ENCODE peak calls at places on chromosomes 11 and 22, in nine cellular contexts. P is PC-9, I is HAP-1, H is PC-3, C is hepatocyte, T is IMR-90, L is cardiac muscle cell, F is left ventricle myocardium inferior, V is ovary. E is an unnamed sample. For H3K4me1, the result is how much of the 10 kb centered on the place peaks cover.

GRCh38 chr11:86589204-86589603 is 83.2 kb downstream of the ME3 start:
- DNase-seq in P (no peak), I (no peak), H (no peak), C (no peak), T (no peak), L (no peak), F (no peak), V (no peak), E (no peak)

GRCh38 chr22:36328635-36329216 is 59.0 kb downstream of the MYH9 start:
- DNase-seq in P (peak), I (no peak), H (peak), C (peak), T (peak), L (peak), F (peak), V (peak), E (peak)

GRCh38 chr11:73342633-73343032 is 33.6 kb upstream of the RELT start:
- DNase-seq in P (no peak), I (no peak), H (peak), C (peak), T (no peak), L (peak), F (no peak), V (no peak), E (no peak)

GRCh38 chr11:35594680-35595079 is 23.6 kb upstream of the FJX1 start:
- DNase-seq in P (no peak), I (no peak), H (no peak), C (no peak), T (no peak), L (peak), F (no peak), V (no peak), E (no peak)

GRCh38 chr11:34654491-34655334 is 33.8 kb downstream of the EHF start:
- DNase-seq in P (peak), I (peak), H (peak), C (peak), T (peak), L (no peak), F (peak), V (no peak), E (peak)

GRCh38 chr22:50308986-50309600 is 1.6 kb upstream of the PLXNB2 start:
- DNase-seq in P (no peak), I (no peak), H (no peak), C (no peak), T (no peak), L (no peak), F (no peak), V (peak), E (no peak)

GRCh38 chr11:18802381-18803257 is 11.0 kb upstream of the PTPN5 start:
- DNase-seq in P (peak), I (peak), H (peak), C (peak), T (peak), L (peak), F (no peak), V (no peak), E (no peak)

GRCh38 chr11:133425992-133426391 is 106.3 kb downstream of the OPCML start:
- DNase-seq in P (no peak), I (no peak), H (no peak), C (no peak), T (no peak), L (no peak), F (no peak), V (no peak), E (no peak)

GRCh38 chr11:94553938-94554337 is 10.2 kb downstream of the FUT4 start:
- DNase-seq in P (peak), I (no peak), H (peak), C (peak), T (peak), L (no peak), F (no peak), V (no peak), E (no peak)

GRCh38 chr11:65432686-65433582 is 10.3 kb downstream of the NEAT1 start:
- DNase-seq in P (no peak), I (peak), H (peak), C (no peak), T (peak), L (peak), F (no peak), V (no peak), E (no peak)

GRCh38 chr11:83697518-83697917 is 411.4 kb upstream of the CCDC90B start:
- DNase-seq in P (no peak), I (no peak), H (no peak), C (no peak), T (no peak), L (no peak), F (no peak), V (no peak), E (no peak)

GRCh38 chr11:83706581-83706980 is 420.4 kb upstream of the CCDC90B start:
- DNase-seq in P (peak), I (no peak), H (no peak), C (no peak), T (no peak), L (no peak), F (no peak), V (no peak), E (no peak)

DNA sequence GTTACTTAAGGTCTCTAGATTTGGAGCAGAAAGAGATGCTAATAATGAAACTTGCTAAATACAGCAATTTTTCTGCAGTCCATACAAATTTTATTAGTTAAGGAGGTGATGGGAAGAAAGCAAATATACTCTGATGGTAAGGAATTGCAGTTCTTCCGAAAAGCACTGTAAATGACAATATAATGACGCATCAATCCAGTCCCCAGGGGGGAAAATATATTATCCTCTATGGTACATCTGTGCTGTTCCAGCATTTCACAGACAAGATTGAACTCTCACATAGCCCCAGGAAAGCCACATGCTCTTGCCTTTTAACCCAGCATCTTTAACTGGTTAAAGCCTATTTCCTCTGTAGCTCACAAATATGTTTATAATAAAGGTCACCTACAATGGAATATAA is 416.6 kb upstream of the CCDC90B start:
- DNase-seq in P (no peak), I (no peak), H (no peak), C (no peak), T (no peak), L (no peak), F (no peak), V (no peak), E (no peak)
- H3K4me1 ChIP-seq in P (under half), I (under half), H (under half), C (under half), T (under half), L (under half), F (under half), V (under half), E (under half)

DNA sequence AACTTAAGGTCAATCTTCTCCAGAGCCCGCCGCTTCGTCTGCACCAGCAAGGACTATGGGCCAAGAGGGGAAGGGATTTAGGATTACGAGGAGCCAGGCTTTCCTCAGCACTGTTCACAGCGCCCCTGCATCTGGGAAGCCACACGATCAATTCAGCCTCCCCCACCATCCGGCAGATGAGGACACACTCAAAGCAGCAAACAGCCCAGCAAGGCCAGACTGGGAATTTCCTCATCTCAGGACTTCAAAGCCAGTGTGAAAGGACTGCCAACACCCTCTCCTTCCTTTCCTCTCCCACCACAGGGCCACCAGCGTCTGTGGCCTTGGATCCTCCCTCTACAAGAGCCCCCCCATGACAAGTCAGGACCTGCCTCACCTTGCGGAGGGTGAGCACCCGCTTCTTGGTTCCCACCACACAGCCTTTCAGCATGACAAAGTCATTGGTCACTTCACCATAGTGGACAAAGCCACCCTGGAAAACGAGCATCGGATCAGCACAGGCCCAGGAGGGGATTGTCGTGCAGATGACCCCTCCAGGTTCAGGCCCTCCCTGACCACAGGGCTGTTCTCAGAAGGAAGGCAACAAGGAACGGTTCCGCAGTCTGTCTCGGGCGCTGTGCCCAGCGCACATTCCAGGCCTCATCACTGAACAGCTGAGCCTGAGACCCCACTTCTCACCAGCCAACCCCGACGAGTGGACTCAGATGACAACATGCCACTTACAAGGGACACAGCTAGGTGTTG is 6.0 kb downstream of the RPL3 start:
- DNase-seq in P (no peak), I (peak), H (no peak), C (no peak), T (no peak), L (no peak), F (no peak), V (no peak), E (no peak)
- H3K4me1 ChIP-seq in P (half or more), I (under half), H (under half), C (under half), T (under half), L (under half), F (half or more), V (under half), E (half or more)

GRCh38 chr11:69293819-69294505 is at the start of gene MYEOV:
- DNase-seq in P (peak), I (peak), H (peak), C (no peak), T (no peak), L (no peak), F (no peak), V (no peak), E (no peak)
- H3K4me1 ChIP-seq in P (under half), I (under half), H (under half), C (under half), T (under half), L (under half), F (half or more), V (under half), E (under half)

GRCh38 chr11:122140535-122140934 is 24.5 kb upstream of the BLID start:
- DNase-seq in P (peak), I (no peak), H (peak), C (no peak), T (peak), L (no peak), F (no peak), V (no peak), E (no peak)
- H3K4me1 ChIP-seq in P (half or more), I (under half), H (half or more), C (under half), T (under half), L (under half), F (under half), V (under half), E (under half)

GRCh38 chr11:114290503-114291239 is 5.5 kb upstream of the NNMT start:
- DNase-seq in P (no peak), I (no peak), H (no peak), C (no peak), T (no peak), L (no peak), F (no peak), V (no peak), E (no peak)
- H3K4me1 ChIP-seq in P (under half), I (under half), H (half or more), C (under half), T (under half), L (under half), F (half or more), V (under half), E (under half)

DNA sequence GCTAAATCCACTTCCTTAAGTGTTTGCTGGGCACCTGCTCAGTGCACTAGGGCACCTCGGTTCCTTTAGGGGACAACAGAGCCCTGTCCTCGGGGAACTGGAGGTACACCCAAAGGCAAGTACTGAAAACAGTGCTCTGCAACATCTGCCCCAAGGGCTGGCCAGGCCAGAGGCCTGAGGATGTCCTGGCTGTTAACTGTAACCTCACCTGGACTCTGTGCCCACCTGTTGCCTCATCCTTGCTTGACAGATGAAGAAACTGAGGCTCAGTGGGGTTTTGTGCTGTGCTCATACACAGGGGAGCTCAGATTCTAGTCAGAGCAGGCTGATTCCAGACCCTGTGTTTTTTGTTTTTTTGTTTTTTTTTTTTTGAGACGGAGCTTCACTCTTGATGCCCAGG is 2.6 kb downstream of the SEC14L4 start:
- DNase-seq in P (no peak), I (no peak), H (no peak), C (no peak), T (no peak), L (no peak), F (no peak), V (no peak), E (no peak)
- H3K4me1 ChIP-seq in P (under half), I (under half), H (under half), C (under half), T (under half), L (under half), F (under half), V (under half), E (under half)